ENCODE peak calls at places on chromosomes 7 and 10, in five cellular contexts. One of them, this sample, is unnamed.

GRCh38 chr10:94602729-94603515 is 57.3 kb downstream of the HELLS start:
- DNase-seq in dermis blood vessel endothelial cell: peak; percentile 54
- DNase-seq in MV-4-11: no peak
- DNase-seq in stimulated activated CD4-positive, alpha-beta T cell treated with anti-CD3 and anti-CD28 coated beads, Interleukin-1b, Interleukin-23, amount 100 ng/mL, for 4 hours: no peak
- DNase-seq in activated CD4-positive, CD25-positive, alpha-beta regulatory T cell treated with anti-CD3 and anti-CD28 coated beads, Interleukin-2, amount 50 U/mL, for 16 hours: no peak
- DNase-seq in this sample: no peak

GRCh38 chr10:52621635-52622079 is 150.9 kb downstream of the MBL2 start:
- DNase-seq in dermis blood vessel endothelial cell: peak; percentile 38
- DNase-seq in MV-4-11: no peak
- DNase-seq in stimulated activated CD4-positive, alpha-beta T cell treated with anti-CD3 and anti-CD28 coated beads, Interleukin-1b, Interleukin-23, amount 100 ng/mL, for 4 hours: no peak
- DNase-seq in activated CD4-positive, CD25-positive, alpha-beta regulatory T cell treated with anti-CD3 and anti-CD28 coated beads, Interleukin-2, amount 50 U/mL, for 16 hours: no peak
- DNase-seq in this sample: no peak

GRCh38 chr7:74462707-74463100 is 9.0 kb downstream of the GTF2IRD1 start:
- DNase-seq in dermis blood vessel endothelial cell: no peak
- DNase-seq in MV-4-11: no peak
- DNase-seq in stimulated activated CD4-positive, alpha-beta T cell treated with anti-CD3 and anti-CD28 coated beads, Interleukin-1b, Interleukin-23, amount 100 ng/mL, for 4 hours: no peak
- DNase-seq in activated CD4-positive, CD25-positive, alpha-beta regulatory T cell treated with anti-CD3 and anti-CD28 coated beads, Interleukin-2, amount 50 U/mL, for 16 hours: no peak
- DNase-seq in this sample: no peak

GRCh38 chr10:48254745-48255144 is 19.8 kb downstream of the FRMPD2 start:
- DNase-seq in dermis blood vessel endothelial cell: no peak
- DNase-seq in MV-4-11: no peak
- DNase-seq in stimulated activated CD4-positive, alpha-beta T cell treated with anti-CD3 and anti-CD28 coated beads, Interleukin-1b, Interleukin-23, amount 100 ng/mL, for 4 hours: no peak
- DNase-seq in activated CD4-positive, CD25-positive, alpha-beta regulatory T cell treated with anti-CD3 and anti-CD28 coated beads, Interleukin-2, amount 50 U/mL, for 16 hours: no peak
- DNase-seq in this sample: no peak

GRCh38 chr10:81874878-81875679 is at the start of gene NRG3:
- DNase-seq in dermis blood vessel endothelial cell: no peak
- DNase-seq in MV-4-11: no peak
- DNase-seq in stimulated activated CD4-positive, alpha-beta T cell treated with anti-CD3 and anti-CD28 coated beads, Interleukin-1b, Interleukin-23, amount 100 ng/mL, for 4 hours: no peak
- DNase-seq in activated CD4-positive, CD25-positive, alpha-beta regulatory T cell treated with anti-CD3 and anti-CD28 coated beads, Interleukin-2, amount 50 U/mL, for 16 hours: no peak
- DNase-seq in this sample: no peak

GRCh38 chr7:139543801-139544603 is 20.5 kb downstream of the CLEC2L start:
- DNase-seq in dermis blood vessel endothelial cell: no peak
- DNase-seq in MV-4-11: peak; percentile 36
- DNase-seq in stimulated activated CD4-positive, alpha-beta T cell treated with anti-CD3 and anti-CD28 coated beads, Interleukin-1b, Interleukin-23, amount 100 ng/mL, for 4 hours: no peak
- DNase-seq in activated CD4-positive, CD25-positive, alpha-beta regulatory T cell treated with anti-CD3 and anti-CD28 coated beads, Interleukin-2, amount 50 U/mL, for 16 hours: no peak
- DNase-seq in this sample: no peak

GRCh38 chr7:25553580-25554274 is 325.4 kb upstream of the NPVF start:
- DNase-seq in dermis blood vessel endothelial cell: no peak
- DNase-seq in MV-4-11: no peak
- DNase-seq in stimulated activated CD4-positive, alpha-beta T cell treated with anti-CD3 and anti-CD28 coated beads, Interleukin-1b, Interleukin-23, amount 100 ng/mL, for 4 hours: no peak
- DNase-seq in activated CD4-positive, CD25-positive, alpha-beta regulatory T cell treated with anti-CD3 and anti-CD28 coated beads, Interleukin-2, amount 50 U/mL, for 16 hours: no peak
- DNase-seq in this sample: no peak

GRCh38 chr7:135510603-135511183 is 791 bp upstream of the CNOT4 start:
- DNase-seq in dermis blood vessel endothelial cell: peak; percentile 41
- DNase-seq in MV-4-11: peak; percentile 42
- DNase-seq in stimulated activated CD4-positive, alpha-beta T cell treated with anti-CD3 and anti-CD28 coated beads, Interleukin-1b, Interleukin-23, amount 100 ng/mL, for 4 hours: no peak
- DNase-seq in activated CD4-positive, CD25-positive, alpha-beta regulatory T cell treated with anti-CD3 and anti-CD28 coated beads, Interleukin-2, amount 50 U/mL, for 16 hours: no peak
- DNase-seq in this sample: no peak

This sample was measured in D721Med.